ENCODE peak calls at places on chromosome 13, in four cellular contexts. W, N, R and G are unnamed samples.

GRCh38 chr13:44867825-44868224 is 121.4 kb downstream of the NUFIP1 start:
- DNase-seq in W (no peak), N (no peak), R (no peak), G (no peak)

GRCh38 chr13:26062853-26063444 is 11.1 kb upstream of the SHISA2 start:
- DNase-seq in W (peak; percentile 43), N (peak; percentile 42), R (no peak), G (peak; percentile 71)

GRCh38 chr13:97855570-97855970 is 97.9 kb upstream of the IPO5 start:
- DNase-seq in W (peak; percentile 36), N (no peak), R (no peak), G (peak; percentile 76)

GRCh38 chr13:59755647-59756290 is 408.0 kb downstream of the DIAPH3 start:
- DNase-seq in W (no peak), N (no peak), R (no peak), G (no peak)

GRCh38 chr13:98411617-98412310 is 165.1 kb downstream of the STK24 start:
- DNase-seq in W (no peak), N (no peak), R (no peak), G (no peak)

GRCh38 chr13:102354011-102354410 is 47.8 kb downstream of the FGF14 start:
- DNase-seq in W (no peak), N (no peak), R (no peak), G (no peak)

GRCh38 chr13:40502236-40502635 is 164.2 kb downstream of the FOXO1 start:
- DNase-seq in W (no peak), N (no peak), R (no peak), G (peak; percentile 23)

GRCh38 chr13:30864352-30865130 is 41.5 kb upstream of the MEDAG start:
- DNase-seq in W (no peak), N (no peak), R (no peak), G (no peak)

GRCh38 chr13:92510416-92510815 is 716.2 kb upstream of the GPC6 start:
- DNase-seq in W (no peak), N (no peak), R (no peak), G (peak; percentile 50)

GRCh38 chr13:20869540-20869939 is 33.0 kb downstream of the XPO4 start:
- DNase-seq in W (no peak), N (no peak), R (no peak), G (no peak)
- TF ChIP-seq CTCF in W (peak; percentile 38), N (no peak), R (no peak), G (peak; percentile 26)

GRCh38 chr13:23570931-23571330 is 719 bp downstream of the TNFRSF19 start:
- DNase-seq in W (no peak), N (no peak), R (no peak), G (no peak)
- TF ChIP-seq CTCF in W (peak; percentile 50), N (no peak), R (no peak), G (no peak)

GRCh38 chr13:83780201-83780600 is 102.1 kb downstream of the SLITRK1 start:
- DNase-seq in W (no peak), N (no peak), R (no peak), G (peak; percentile 14)
- TF ChIP-seq CTCF in W (peak; percentile 54), N (no peak), R (no peak), G (peak; percentile 24)

GRCh38 chr13:29260684-29261083 is 334.8 kb downstream of the SLC7A1 start:
- DNase-seq in W (no peak), N (no peak), R (no peak), G (no peak)

GRCh38 chr13:29266743-29267142 is 328.7 kb downstream of the SLC7A1 start:
- DNase-seq in W (no peak), N (no peak), R (no peak), G (no peak)

GRCh38 chr13:29270536-29271045 is 324.9 kb downstream of the SLC7A1 start:
- DNase-seq in W (no peak), N (no peak), R (peak; percentile 18), G (no peak)

DNA sequence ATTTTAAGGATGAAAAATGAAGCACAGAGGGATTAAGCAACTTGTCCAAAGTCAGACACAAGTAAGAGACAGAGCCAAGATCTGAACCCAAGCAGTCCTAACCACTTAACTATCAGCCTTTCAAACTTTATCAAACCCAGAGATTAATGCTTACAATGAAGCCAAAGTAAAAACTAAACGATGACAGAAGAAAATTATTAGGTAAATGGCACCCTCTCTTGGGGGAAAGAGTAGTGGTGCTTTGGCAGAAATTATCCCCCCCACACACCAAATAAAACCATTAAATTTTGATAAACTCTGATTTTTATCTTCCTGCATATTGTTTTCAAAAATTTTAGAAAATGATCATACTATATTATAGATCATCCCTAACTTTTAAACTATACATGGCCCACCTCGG is 329.2 kb downstream of the SLC7A1 start:
- DNase-seq in W (no peak), N (no peak), R (no peak), G (no peak)
- TF ChIP-seq CTCF in W (no peak), N (no peak), R (no peak), G (no peak)